ENCODE peak calls at places on chromosomes 12 and 14, in five cellular contexts. P, X, L, B and Y are unnamed samples.

GRCh38 chr12:121611306-121611705 is 15.0 kb upstream of the ORAI1 start:
- DNase-seq in P (no peak), X (no peak), L (peak; percentile 23), B (no peak), Y (peak; percentile 66)

GRCh38 chr12:6606331-6607131 is 648 bp downstream of the CHD4 start:
- DNase-seq in P (peak; percentile 53), X (no peak), L (peak; percentile 69), B (peak; percentile 84), Y (peak; percentile 72)

GRCh38 chr12:119693006-119693405 is 25.1 kb downstream of the PRKAB1 start:
- DNase-seq in P (no peak), X (no peak), L (no peak), B (no peak), Y (peak; percentile 58)

GRCh38 chr14:50342211-50343080 is 30.3 kb downstream of the DMAC2L start:
- DNase-seq in P (peak; percentile 64), X (no peak), L (peak; percentile 47), B (peak; percentile 48), Y (peak; percentile 78)

GRCh38 chr14:61385002-61385685 is 63.8 kb downstream of the PRKCH start:
- DNase-seq in P (peak; percentile 46), X (no peak), L (no peak), B (no peak), Y (no peak)

GRCh38 chr12:57518920-57519757 is 1.2 kb downstream of the DDIT3 start:
- DNase-seq in P (no peak), X (no peak), L (peak; percentile 23), B (peak; percentile 52), Y (no peak)

GRCh38 chr12:107912421-107913004 is 138.0 kb downstream of the ASCL4 start:
- DNase-seq in P (peak; percentile 66), X (peak; percentile 54), L (peak; percentile 58), B (peak; percentile 56), Y (peak; percentile 69)

GRCh38 chr12:85784096-85784720 is 52.0 kb downstream of the RASSF9 start:
- DNase-seq in P (no peak), X (no peak), L (no peak), B (no peak), Y (no peak)

GRCh38 chr12:125470838-125471775 is 405.9 kb downstream of the AACS start:
- DNase-seq in P (peak; percentile 18), X (no peak), L (no peak), B (no peak), Y (no peak)

GRCh38 chr12:131188131-131189050 is 234.7 kb downstream of the ADGRD1 start:
- DNase-seq in P (no peak), X (no peak), L (no peak), B (no peak), Y (no peak)

GRCh38 chr12:46664771-46665287 is 161.0 kb downstream of the SLC38A4 start:
- DNase-seq in P (peak; percentile 55), X (no peak), L (no peak), B (no peak), Y (no peak)

GRCh38 chr12:45285717-45286116 is 69.8 kb downstream of the ANO6 start:
- DNase-seq in P (no peak), X (no peak), L (no peak), B (peak; percentile 33), Y (no peak)

GRCh38 chr14:34231626-34232025 is 230.4 kb downstream of the SPTSSA start:
- DNase-seq in P (no peak), X (no peak), L (no peak), B (peak; percentile 46), Y (no peak)

GRCh38 chr12:126700115-126700514 is 1566.9 kb upstream of the TMEM132C start:
- DNase-seq in P (no peak), X (no peak), L (no peak), B (no peak), Y (no peak)

GRCh38 chr14:104913413-104913812 is 11.3 kb upstream of the PLD4 start:
- DNase-seq in P (no peak), X (no peak), L (no peak), B (no peak), Y (no peak)

GRCh38 chr12:51048601-51049369 is 658 bp downstream of the LETMD1 start:
- DNase-seq in P (peak; percentile 42), X (no peak), L (no peak), B (no peak), Y (peak; percentile 27)

GRCh38 chr12:121789233-121789781 is 4.2 kb downstream of the RHOF start:
- DNase-seq in P (peak; percentile 79), X (no peak), L (no peak), B (no peak), Y (no peak)

GRCh38 chr12:96861656-96862055 is 45.4 kb upstream of the NEDD1 start:
- DNase-seq in P (no peak), X (no peak), L (no peak), B (no peak), Y (no peak)

GRCh38 chr14:69242311-69243224 is 17.4 kb upstream of the GALNT16 start:
- DNase-seq in P (peak; percentile 71), X (no peak), L (peak; percentile 57), B (no peak), Y (peak; percentile 83)

GRCh38 chr14:97977711-97978261 is 1180.6 kb downstream of the VRK1 start:
- DNase-seq in P (no peak), X (no peak), L (peak; percentile 80), B (peak; percentile 89), Y (peak; percentile 60)

GRCh38 chr12:93541578-93542217 is 30.8 kb upstream of the SOCS2 start:
- DNase-seq in P (no peak), X (no peak), L (no peak), B (no peak), Y (no peak)

GRCh38 chr14:29548948-29549370 is 378.7 kb downstream of the PRKD1 start:
- DNase-seq in P (peak; percentile 54), X (peak; percentile 33), L (no peak), B (no peak), Y (peak; percentile 23)

GRCh38 chr14:24422694-24423531 is 6.6 kb downstream of the CBLN3 start:
- DNase-seq in P (no peak), X (no peak), L (no peak), B (no peak), Y (no peak)

GRCh38 chr12:19411234-19412221 is 27.8 kb upstream of the AEBP2 start:
- DNase-seq in P (no peak), X (no peak), L (no peak), B (no peak), Y (no peak)

GRCh38 chr12:90858261-90858660 is 96.7 kb downstream of the CCER1 start:
- DNase-seq in P (no peak), X (no peak), L (no peak), B (no peak), Y (no peak)

GRCh38 chr12:41014643-41015020 is 173.5 kb upstream of the PDZRN4 start:
- DNase-seq in P (no peak), X (no peak), L (no peak), B (no peak), Y (no peak)

GRCh38 chr12:124613151-124613585 is 45.8 kb upstream of the NCOR2 start:
- DNase-seq in P (no peak), X (no peak), L (no peak), B (no peak), Y (no peak)

GRCh38 chr12:111298583-111299436 is 70.1 kb downstream of the PHETA1 start:
- DNase-seq in P (peak; percentile 59), X (no peak), L (peak; percentile 56), B (peak; percentile 61), Y (peak; percentile 90)

GRCh38 chr12:112140728-112141127 is 15.4 kb downstream of the TRAFD1 start:
- DNase-seq in P (no peak), X (no peak), L (no peak), B (no peak), Y (no peak)

GRCh38 chr14:26596722-26597030 is 1.2 kb downstream of the NOVA1 start:
- DNase-seq in P (no peak), X (no peak), L (no peak), B (peak; percentile 21), Y (no peak)

GRCh38 chr14:32259368-32260013 is 56.4 kb upstream of the RNU6-8 start:
- DNase-seq in P (peak; percentile 84), X (no peak), L (no peak), B (no peak), Y (peak; percentile 58)

GRCh38 chr12:129532082-129532481 is 371.7 kb downstream of the TMEM132D start:
- DNase-seq in P (no peak), X (no peak), L (no peak), B (no peak), Y (no peak)

GRCh38 chr14:77556946-77557345 is 58.3 kb upstream of the ISM2 start:
- DNase-seq in P (peak; percentile 22), X (no peak), L (no peak), B (no peak), Y (no peak)

GRCh38 chr12:108730337-108731104 is 797 bp downstream of the CORO1C start:
- DNase-seq in P (peak; percentile 75), X (peak; percentile 31), L (peak; percentile 32), B (peak; percentile 77), Y (peak; percentile 74)

GRCh38 chr14:73239463-73240241 is 2.3 kb downstream of the PAPLN start:
- DNase-seq in P (no peak), X (no peak), L (no peak), B (peak; percentile 77), Y (peak; percentile 74)

GRCh38 chr14:98926151-98926550 is 345.8 kb downstream of the BCL11B start:
- DNase-seq in P (no peak), X (no peak), L (peak; percentile 45), B (no peak), Y (no peak)

GRCh38 chr12:45969084-45969483 is 21.3 kb downstream of the SCAF11 start:
- DNase-seq in P (no peak), X (no peak), L (no peak), B (no peak), Y (no peak)

GRCh38 chr12:5921027-5921909 is 23.8 kb downstream of the ANO2 start:
- DNase-seq in P (no peak), X (no peak), L (no peak), B (no peak), Y (no peak)

GRCh38 chr12:106090586-106091411 is 48.0 kb downstream of the NUAK1 start:
- DNase-seq in P (no peak), X (no peak), L (no peak), B (peak; percentile 69), Y (no peak)